ENCODE peak calls at places on chromosomes 11 and 22, in eight cellular contexts. L is brain microvascular endothelial cell, T is cardiac muscle cell, S is Peyer's patch, J is IMR-90, I is left lung, H is hepatocyte, Z is fibroblast of lung. U is an unnamed sample.

GRCh38 chr11:63944987-63945386 is 6.2 kb downstream of the NAA40 start:
- DNase-seq in J (no peak), Z (no peak), T (no peak), S (no peak), H (peak; percentile 43), L (no peak), I (no peak), U (no peak)

GRCh38 chr11:123430736-123431356 is 777 bp downstream of the GRAMD1B start:
- DNase-seq in J (peak; percentile 51), S (peak; percentile 45), L (peak; percentile 24), H (peak; percentile 45), Z (peak; percentile 12), I (peak; percentile 87), T (peak; percentile 59), U (peak; percentile 7)

GRCh38 chr11:3049430-3050243 is 7.6 kb downstream of the CARS1 start:
- DNase-seq in I (peak; percentile 80), Z (peak; percentile 95), L (peak; percentile 93), J (peak; percentile 98), T (peak; percentile 97), S (peak; percentile 78), H (peak; percentile 82), U (peak; percentile 91)

GRCh38 chr22:44938886-44939285 is 70.9 kb downstream of the PHF21B start:
- DNase-seq in T (no peak), Z (no peak), S (no peak), I (no peak), J (no peak), H (no peak), L (no peak), U (no peak)

GRCh38 chr22:44968736-44969135 is 41.1 kb downstream of the PHF21B start:
- DNase-seq in H (no peak), S (no peak), I (no peak), T (no peak), Z (no peak), L (no peak), J (no peak), U (no peak)

GRCh38 chr22:30864441-30865420 is 103.8 kb downstream of the MORC2 start:
- DNase-seq in S (no peak), I (no peak), J (no peak), H (peak; percentile 3), T (no peak), L (no peak), Z (no peak), U (no peak)

GRCh38 chr22:35777335-35777975 is 59.8 kb downstream of the APOL5 start:
- DNase-seq in S (no peak), I (no peak), H (no peak), T (peak; percentile 78), J (peak; percentile 92), Z (peak; percentile 78), L (no peak), U (peak; percentile 36)

GRCh38 chr11:76047231-76047630 is 159.1 kb downstream of the WNT11 start:
- DNase-seq in Z (no peak), L (no peak), T (peak; percentile 20), J (no peak), S (no peak), H (no peak), I (no peak), U (no peak)

GRCh38 chr22:48226026-48227013 is 1463.9 kb downstream of the TBC1D22A start:
- DNase-seq in T (no peak), L (no peak), S (no peak), I (no peak), H (no peak), Z (no peak), J (no peak), U (no peak)

GRCh38 chr11:128624269-128625170 is 37.2 kb upstream of the ETS1 start:
- DNase-seq in H (no peak), Z (no peak), S (peak; percentile 84), J (no peak), L (no peak), I (peak; percentile 67), T (no peak), U (no peak)

GRCh38 chr11:33829430-33830141 is 55.3 kb upstream of the FBXO3 start:
- DNase-seq in S (peak; percentile 22), J (peak; percentile 74), T (peak; percentile 82), I (peak; percentile 46), L (peak; percentile 70), H (peak; percentile 63), Z (peak; percentile 83), U (peak; percentile 72)

GRCh38 chr22:46339956-46340355 is 4.4 kb downstream of the TRMU start:
- DNase-seq in S (no peak), I (no peak), L (no peak), Z (no peak), H (no peak), J (no peak), T (no peak), U (no peak)

GRCh38 chr11:71067753-71068152 is 184.6 kb downstream of the SHANK2 start:
- DNase-seq in L (no peak), J (no peak), H (no peak), S (no peak), T (no peak), I (no peak), Z (no peak), U (no peak)

GRCh38 chr11:133123371-133123770 is 408.9 kb downstream of the OPCML start:
- DNase-seq in T (no peak), I (no peak), S (no peak), L (no peak), Z (no peak), J (no peak), H (no peak), U (no peak)

GRCh38 chr11:116454020-116454645 is 318.7 kb downstream of the BUD13 start:
- DNase-seq in J (peak; percentile 27), Z (peak; percentile 5), S (no peak), I (peak; percentile 35), H (peak; percentile 71), L (peak; percentile 31), T (peak; percentile 51), U (no peak)

GRCh38 chr22:32448980-32449379 is 15.3 kb downstream of the BPIFC start:
- DNase-seq in L (no peak), S (no peak), T (no peak), J (no peak), I (peak; percentile 37), Z (no peak), H (no peak), U (no peak)

GRCh38 chr11:56841210-56841810 is 92.8 kb upstream of the OR9G4 start:
- DNase-seq in J (peak; percentile 56), I (peak; percentile 35), Z (peak; percentile 62), S (no peak), T (peak; percentile 78), L (peak; percentile 64), H (peak; percentile 78), U (peak; percentile 55)

GRCh38 chr11:56846631-56847400 is 98.3 kb upstream of the OR9G4 start:
- DNase-seq in T (peak; percentile 48), I (no peak), L (no peak), Z (no peak), H (no peak), S (no peak), J (no peak), U (no peak)

GRCh38 chr11:56842829-56843794 is 94.6 kb upstream of the OR9G4 start:
- DNase-seq in T (no peak), J (no peak), H (no peak), Z (no peak), L (no peak), S (no peak), I (no peak), U (no peak)

GRCh38 chr11:56845121-56845732 is 96.7 kb upstream of the OR9G4 start:
- DNase-seq in I (no peak), J (no peak), Z (no peak), S (no peak), H (no peak), T (no peak), L (no peak), U (no peak)

DNA sequence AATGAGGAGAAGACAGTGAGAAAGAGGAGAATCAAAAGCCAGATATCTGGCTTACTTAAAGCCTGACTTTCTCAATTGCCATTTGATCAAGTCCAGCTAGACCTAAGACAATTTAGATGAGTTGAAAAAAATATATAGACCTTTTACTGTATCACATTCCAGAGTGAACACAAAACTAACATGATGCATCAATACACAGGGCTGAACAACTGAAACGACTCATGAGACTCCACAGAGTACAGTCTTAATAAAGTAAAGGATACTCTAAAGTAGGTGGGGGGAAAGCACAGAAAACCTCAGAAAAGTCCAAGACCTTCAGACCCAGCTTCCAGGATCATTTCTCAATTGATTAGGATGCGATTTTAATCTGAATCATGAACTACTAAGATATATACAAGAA is 95.3 kb upstream of the OR9G4 start:
- DNase-seq in J (no peak), H (no peak), I (no peak), L (no peak), S (no peak), Z (no peak), T (no peak), U (no peak)
- H3K27ac ChIP-seq in J (no peak overlapping the region), H (no peak overlapping the region), I (no peak overlapping the region), L (no peak overlapping the region), S (no peak overlapping the region), Z (no peak overlapping the region), T (no peak overlapping the region), U (no peak overlapping the region)

GRCh38 chr11:18203723-18204122 is 31.1 kb downstream of the MRGPRX4 start:
- DNase-seq in S (no peak), I (no peak), Z (peak; percentile 22), L (peak; percentile 18), H (peak; percentile 50), T (peak; percentile 41), J (peak; percentile 14), U (peak; percentile 37)
- TF ChIP-seq CTCF in S (no peak), I (no peak), Z (peak; percentile 55), L (peak; percentile 77), H (peak; percentile 35), T (peak; percentile 59), J (peak; percentile 45), U (peak; percentile 13)

DNA sequence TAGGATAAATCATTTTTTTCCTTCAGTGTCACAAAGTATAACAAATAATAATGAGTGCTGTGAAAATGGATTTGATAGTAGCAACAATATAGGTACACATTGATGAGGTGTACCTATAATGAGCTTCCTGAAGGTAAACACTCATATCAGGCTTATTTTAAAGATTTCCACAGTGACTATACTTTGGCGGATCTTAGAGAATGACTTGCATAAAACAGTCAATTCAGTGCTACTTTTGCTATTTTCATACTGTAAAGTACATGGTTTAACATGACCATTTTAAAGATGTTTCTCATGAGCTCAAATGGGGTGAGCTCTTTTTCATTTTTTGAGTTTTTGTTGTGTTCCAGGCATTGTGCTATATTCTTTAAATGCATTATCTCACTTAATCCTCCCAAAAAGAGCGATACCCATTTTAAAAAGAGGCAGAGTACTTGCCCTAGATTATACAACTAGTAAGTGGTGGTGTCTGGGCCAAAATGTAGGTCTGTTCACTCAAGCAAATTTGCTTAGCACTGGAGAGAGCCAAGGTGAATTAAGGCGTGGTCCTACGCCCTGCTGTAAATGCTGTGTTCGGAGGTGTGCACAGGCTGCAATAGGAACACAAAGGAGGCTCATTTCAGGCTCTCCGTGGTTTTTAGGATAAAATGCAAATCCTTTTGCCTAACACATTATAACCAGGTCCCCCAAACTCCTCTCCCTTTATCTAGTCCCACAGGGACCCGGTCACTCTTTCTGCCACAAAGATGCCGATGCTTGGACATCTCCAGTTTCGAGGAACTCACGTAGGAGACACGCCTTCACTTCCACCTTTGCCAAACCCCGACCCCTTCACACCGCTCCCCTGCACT is 617 bp upstream of the ALKBH3 start:
- DNase-seq in H (no peak), Z (no peak), I (no peak), J (no peak), S (no peak), L (no peak), T (no peak), U (no peak)
- H3K27ac ChIP-seq in H (no peak overlapping the region), Z (no peak overlapping the region), I (no peak overlapping the region), J (peak overlapping the region; percentile 28), S (peak overlapping the region; percentile 64), L (no peak overlapping the region), T (no peak overlapping the region), U (peak overlapping the region; percentile 59)

DNA sequence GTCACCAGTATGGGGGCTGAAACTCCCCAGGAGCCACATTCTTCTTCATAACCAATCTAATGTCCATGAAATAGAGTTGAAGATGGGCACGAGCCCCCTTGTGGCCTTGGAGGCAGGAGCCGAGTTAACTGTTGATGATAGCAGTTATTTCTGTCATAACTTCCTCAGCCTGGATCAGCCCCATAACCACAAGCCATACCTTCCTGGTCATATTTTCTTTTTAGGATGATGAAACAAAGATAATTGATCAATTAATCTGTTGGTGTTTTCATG is 65.0 kb upstream of the TTC12 start:
- DNase-seq in S (no peak), J (no peak), T (peak; percentile 22), I (no peak), Z (peak; percentile 6), H (no peak), L (no peak), U (no peak)
- TF ChIP-seq CTCF in S (no peak), J (peak; percentile 1), T (peak; percentile 42), I (no peak), Z (peak; percentile 41), H (peak; percentile 8), L (peak; percentile 66), U (no peak)